ENCODE peak calls at places on chromosomes 11 and 22, in six cellular contexts. Q, U, V, T, N and O are unnamed samples. For H3K9me2, the result is how much of the 10 kb centered on the place peaks cover.

GRCh38 chr22:24423519-24424000 is 3.8 kb upstream of the ADORA2A start:
- DNase-seq in Q (peak), U (peak), V (peak), T (peak), N (no peak), O (peak)

GRCh38 chr22:49521787-49522224 is 305.9 kb downstream of the BRD1 start:
- DNase-seq in Q (no peak), U (no peak), V (no peak), T (no peak), N (no peak), O (no peak)

GRCh38 chr11:63763506-63764200 is 4.9 kb downstream of the ZFTA start:
- DNase-seq in Q (no peak), U (peak), V (no peak), T (peak), N (no peak), O (no peak)

GRCh38 chr22:44196731-44197131 is 16.0 kb downstream of the PARVG start:
- DNase-seq in Q (no peak), U (no peak), V (no peak), T (no peak), N (no peak), O (no peak)

GRCh38 chr11:69445131-69445470 is 36.4 kb upstream of the LINC01488 start:
- DNase-seq in Q (no peak), U (no peak), V (no peak), T (no peak), N (no peak), O (no peak)

GRCh38 chr22:40485813-40486610 is 115.6 kb downstream of the SGSM3 start:
- DNase-seq in Q (peak), U (no peak), V (no peak), T (no peak), N (no peak), O (no peak)

GRCh38 chr11:19728436-19728835 is 15.8 kb downstream of the NAV2 start:
- DNase-seq in Q (peak), U (no peak), V (no peak), T (no peak), N (no peak), O (no peak)

GRCh38 chr11:69000831-69001245 is 12.2 kb downstream of the MRGPRF start:
- DNase-seq in Q (peak), U (peak), V (no peak), T (peak), N (peak), O (peak)

GRCh38 chr11:21888814-21889213 is 304.1 kb upstream of the ANO5 start:
- DNase-seq in Q (no peak), U (no peak), V (no peak), T (no peak), N (no peak), O (no peak)

GRCh38 chr11:124762624-124763155 is 600 bp upstream of the ESAM start:
- DNase-seq in Q (peak), U (no peak), V (no peak), T (peak), N (no peak), O (no peak)

GRCh38 chr11:32088117-32088941 is 2.5 kb upstream of the RCN1 start:
- DNase-seq in Q (peak), U (no peak), V (no peak), T (peak), N (no peak), O (peak)

GRCh38 chr11:103648054-103648453 is 388.4 kb upstream of the DDI1 start:
- DNase-seq in Q (no peak), U (no peak), V (no peak), T (no peak), N (no peak), O (no peak)

GRCh38 chr11:44598831-44599230 is 33.4 kb downstream of the CD82 start:
- DNase-seq in Q (no peak), U (no peak), V (no peak), T (no peak), N (no peak), O (no peak)

GRCh38 chr22:37428649-37429586 is 1.6 kb upstream of the ELFN2 start:
- DNase-seq in Q (peak), U (peak), V (peak), T (peak), N (peak), O (no peak)

GRCh38 chr11:97454988-97455387 is 1065.2 kb downstream of the JRKL start:
- DNase-seq in Q (peak), U (peak), V (no peak), T (peak), N (no peak), O (no peak)

GRCh38 chr11:76234704-76235232 is 28.5 kb upstream of the WNT11 start:
- DNase-seq in Q (peak), U (no peak), V (peak), T (no peak), N (no peak), O (peak)

GRCh38 chr11:129248618-129249017 is 56.5 kb upstream of the ARHGAP32 start:
- DNase-seq in Q (peak), U (no peak), V (no peak), T (no peak), N (no peak), O (no peak)

GRCh38 chr11:129252621-129253020 is 60.5 kb upstream of the ARHGAP32 start:
- DNase-seq in Q (no peak), U (peak), V (no peak), T (no peak), N (no peak), O (no peak)

GRCh38 chr11:129251067-129251466 is 58.9 kb upstream of the ARHGAP32 start:
- DNase-seq in Q (peak), U (no peak), V (no peak), T (no peak), N (no peak), O (no peak)

GRCh38 chr11:129249351-129249750 is 57.2 kb upstream of the ARHGAP32 start:
- DNase-seq in Q (peak), U (no peak), V (no peak), T (no peak), N (no peak), O (no peak)

DNA sequence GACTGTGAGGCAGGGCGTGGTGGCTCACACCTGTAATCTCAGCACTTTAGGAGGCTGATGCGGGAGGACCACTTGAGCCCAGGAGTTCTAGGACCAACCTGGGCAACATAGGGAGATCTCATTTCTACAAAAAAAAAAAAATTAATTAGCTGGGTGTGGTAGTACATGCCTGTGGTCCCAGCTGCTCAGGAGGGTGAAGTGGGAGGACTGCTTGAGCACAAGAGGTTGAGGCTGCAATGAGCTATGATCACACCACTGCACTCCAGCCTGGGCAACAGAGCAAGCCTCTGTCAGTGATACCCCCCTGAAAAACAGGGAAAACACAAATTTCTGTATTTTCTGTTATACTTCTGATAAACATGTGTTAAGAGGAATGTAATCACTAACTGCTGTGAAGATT is 57.8 kb upstream of the ARHGAP32 start:
- DNase-seq in Q (peak), U (no peak), V (no peak), T (no peak), N (no peak), O (no peak)
- H3K9me2 ChIP-seq in Q (under half), U (under half), V (under half), T (under half), N (under half), O (under half)

DNA sequence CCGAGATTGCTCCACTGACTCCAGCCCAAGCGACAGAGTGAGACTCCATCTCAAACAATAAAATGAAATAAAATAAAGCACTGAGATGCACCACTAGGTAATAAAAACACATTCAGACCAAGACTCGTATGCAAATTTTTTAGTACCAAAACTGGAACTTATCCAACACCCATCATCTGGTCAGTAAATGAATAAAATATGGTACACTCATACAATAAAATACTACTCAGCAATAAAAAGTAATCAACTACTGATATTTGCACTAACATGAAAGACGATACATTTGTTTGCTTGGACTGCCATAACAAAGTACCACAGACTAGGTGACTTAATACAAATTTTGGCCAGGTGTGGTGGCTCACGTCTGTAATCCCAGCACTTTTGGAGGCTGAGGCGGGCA is 17.8 kb upstream of the POLD3 start:
- DNase-seq in Q (no peak), U (no peak), V (no peak), T (no peak), N (no peak), O (no peak)
- H3K9me2 ChIP-seq in Q (under half), U (under half), V (under half), T (under half), N (under half), O (under half)

GRCh38 chr11:3836903-3837302 is 3.9 kb downstream of the RHOG start:
- DNase-seq in Q (no peak), U (no peak), V (peak), T (no peak), N (no peak), O (no peak)

GRCh38 chr11:3834349-3835099 is 6.2 kb downstream of the RHOG start:
- DNase-seq in Q (no peak), U (peak), V (peak), T (no peak), N (no peak), O (no peak)

GRCh38 chr11:3833461-3833860 is 7.3 kb downstream of the RHOG start:
- DNase-seq in Q (no peak), U (no peak), V (no peak), T (no peak), N (no peak), O (no peak)

GRCh38 chr11:3835752-3836151 is 5.0 kb downstream of the RHOG start:
- DNase-seq in Q (no peak), U (no peak), V (no peak), T (no peak), N (no peak), O (no peak)

GRCh38 chr11:3835100-3835485 is 5.7 kb downstream of the RHOG start:
- DNase-seq in Q (peak), U (no peak), V (no peak), T (no peak), N (no peak), O (no peak)
- H3K9me2 ChIP-seq in Q (under half), U (under half), V (under half), T (under half), N (under half), O (under half)

GRCh38 chr11:134330611-134331564 is 900 bp upstream of the GLB1L2 start:
- DNase-seq in Q (no peak), U (peak), V (no peak), T (no peak), N (no peak), O (no peak)
- H3K9me2 ChIP-seq in Q (under half), U (under half), V (under half), T (under half), N (under half), O (under half)

GRCh38 chr22:30767656-30768055 is 73.0 kb downstream of the OSBP2 start:
- DNase-seq in Q (no peak), U (no peak), V (no peak), T (no peak), N (no peak), O (no peak)

DNA sequence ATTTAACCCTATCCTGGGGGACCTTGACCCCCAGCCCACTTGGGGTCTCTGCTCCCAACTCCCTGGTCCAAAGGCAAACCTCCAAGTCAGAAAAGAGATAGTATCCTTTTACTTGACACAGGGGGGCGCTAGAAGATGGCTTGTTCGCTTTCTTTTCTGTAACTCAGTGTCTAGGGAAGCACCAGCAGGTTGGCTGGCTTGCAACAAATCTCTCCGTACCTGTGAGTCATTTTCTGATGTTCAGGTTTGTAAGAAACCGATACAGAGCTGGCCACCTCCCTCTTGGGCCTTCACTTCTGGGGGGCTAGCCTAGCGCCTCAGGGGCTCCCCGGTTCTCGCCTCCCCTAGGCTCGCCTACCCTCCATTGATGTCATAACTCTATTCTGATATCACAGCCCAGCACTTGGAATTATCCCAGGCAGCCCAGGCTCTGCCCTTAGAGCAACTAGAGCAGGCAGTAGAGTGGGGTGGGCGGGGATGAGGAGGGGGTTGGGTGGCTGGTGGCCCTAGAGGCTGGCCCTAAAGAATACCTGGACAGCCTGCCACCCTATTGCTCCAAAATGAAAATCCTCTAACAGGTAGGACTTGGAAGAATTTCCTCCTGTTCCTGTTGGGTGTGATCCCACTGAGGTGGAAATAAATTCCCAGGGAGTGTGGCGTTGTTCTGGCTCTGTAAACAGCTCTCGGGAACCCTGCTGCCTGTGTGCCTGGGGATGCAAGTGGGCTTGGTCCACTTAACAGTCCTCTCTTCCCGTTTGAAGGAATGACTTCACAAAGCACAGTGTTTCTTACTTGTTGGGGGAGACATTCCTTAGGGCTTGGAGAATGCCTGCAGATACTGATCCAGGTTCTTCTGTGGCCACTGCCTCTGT is 69.4 kb downstream of the OSBP2 start:
- DNase-seq in Q (peak), U (peak), V (peak), T (peak), N (peak), O (peak)
- H3K9me2 ChIP-seq in Q (under half), U (under half), V (under half), T (under half), N (under half), O (under half)

DNA sequence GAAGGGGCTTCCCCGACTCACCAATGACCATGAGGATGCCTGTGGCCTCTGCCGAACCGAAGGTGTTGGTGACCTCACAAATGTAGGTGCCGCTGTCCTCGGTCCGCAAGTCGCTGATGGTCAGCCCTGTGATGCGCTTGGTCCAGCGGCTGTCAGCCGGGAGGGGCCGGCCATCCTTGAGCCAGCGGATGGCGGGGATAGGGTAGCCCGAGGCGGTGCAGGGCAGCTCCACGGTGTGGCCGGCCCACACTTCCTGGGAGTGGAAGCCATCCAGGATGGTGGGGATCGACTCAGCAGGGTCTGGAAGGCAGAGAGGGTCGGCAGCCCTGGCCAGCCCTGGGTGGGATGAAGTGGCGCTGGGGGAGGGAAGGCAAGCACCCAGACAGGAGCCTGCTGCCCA is 197.1 kb downstream of the CEP164 start:
- DNase-seq in Q (no peak), U (no peak), V (no peak), T (no peak), N (no peak), O (no peak)
- H3K9me2 ChIP-seq in Q (under half), U (under half), V (under half), T (under half), N (under half), O (under half)

GRCh38 chr22:33758961-33759360 is 161.3 kb downstream of the LARGE1 start:
- DNase-seq in Q (no peak), U (no peak), V (no peak), T (no peak), N (no peak), O (no peak)
- H3K9me2 ChIP-seq in Q (under half), U (under half), V (under half), T (under half), N (under half), O (under half)

GRCh38 chr11:107778839-107779517 is 67.1 kb upstream of the SLN start:
- DNase-seq in Q (no peak), U (no peak), V (no peak), T (no peak), N (no peak), O (no peak)
- H3K9me2 ChIP-seq in Q (under half), U (under half), V (under half), T (under half), N (under half), O (under half)

DNA sequence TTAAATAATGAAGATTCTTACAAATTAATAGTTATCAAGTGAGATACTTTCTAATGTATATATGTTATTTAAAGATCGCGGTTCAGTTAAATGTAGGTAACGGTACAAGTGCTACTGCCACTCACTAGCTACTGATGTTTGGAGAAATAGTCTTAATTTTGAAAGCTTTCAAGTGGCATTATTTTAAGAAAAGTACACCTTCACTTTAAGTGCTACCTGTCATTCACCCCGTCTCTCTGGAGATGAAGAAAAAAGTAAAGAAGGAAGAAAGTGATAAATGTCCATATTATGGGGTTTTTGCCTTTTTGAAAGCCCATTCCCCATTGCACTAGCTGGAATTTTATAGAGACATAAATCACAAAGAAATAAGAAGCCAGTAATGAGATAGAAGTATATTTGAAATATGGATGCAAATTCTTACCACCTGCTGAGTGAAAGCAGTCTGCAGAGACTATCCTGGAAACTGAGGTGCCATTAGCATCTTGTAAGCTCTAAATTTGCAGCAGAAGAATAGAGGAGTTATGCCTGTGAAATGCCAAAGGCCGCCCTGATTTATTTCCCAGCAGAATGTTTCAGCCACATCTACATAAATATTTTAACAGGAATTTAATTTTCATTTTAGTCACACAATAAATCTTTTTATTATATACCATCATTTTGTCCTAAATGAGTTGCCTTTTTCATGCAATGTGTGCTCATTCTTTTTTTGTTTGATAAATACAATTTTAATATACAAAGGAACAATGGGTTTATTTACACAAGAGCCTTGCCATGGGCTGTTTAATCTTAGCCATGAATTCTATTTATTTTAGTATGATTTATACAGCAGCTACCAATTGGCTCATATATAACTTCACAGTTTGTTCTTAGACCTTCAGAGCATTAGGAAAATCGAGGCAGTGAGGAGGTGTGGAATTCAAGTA is 489.9 kb upstream of the RAG2 start:
- DNase-seq in Q (no peak), U (no peak), V (no peak), T (no peak), N (no peak), O (no peak)
- H3K9me2 ChIP-seq in Q (under half), U (under half), V (under half), T (under half), N (under half), O (under half)